ENCODE peak calls at places on chromosome 7, in eight cellular contexts. E is lower lobe of right lung, X is GM23338, W is mammary epithelial cell, A is psoas muscle, T is left ventricle myocardium inferior, D is body of pancreas, S is GM23248. F is an unnamed sample. For H3K27me3, the result is how much of the 10 kb centered on the place peaks cover.

GRCh38 chr7:83672157-83672556 is 23.2 kb upstream of the SEMA3E start:
- DNase-seq in E (no peak), X (peak), W (no peak), A (no peak), T (no peak), D (no peak), S (no peak), F (peak)

GRCh38 chr7:130292682-130293257 is at the start of gene CPA4:
- DNase-seq in E (no peak), X (no peak), W (peak), A (peak), T (no peak), D (no peak), S (peak), F (peak)

GRCh38 chr7:137579913-137580640 is 236.5 kb upstream of the PTN start:
- DNase-seq in E (no peak), X (no peak), W (peak), A (no peak), T (no peak), D (no peak), S (peak), F (peak)

GRCh38 chr7:23742051-23742450 is 32.0 kb downstream of the STK31 start:
- DNase-seq in E (no peak), X (no peak), W (peak), A (no peak), T (no peak), D (no peak), S (no peak), F (no peak)

GRCh38 chr7:115145512-115145911 is 223.6 kb downstream of the MDFIC start:
- DNase-seq in E (no peak), X (no peak), W (peak), A (no peak), T (no peak), D (no peak), S (peak), F (no peak)

GRCh38 chr7:25805027-25805687 is 346.8 kb upstream of the NFE2L3 start:
- DNase-seq in E (no peak), X (no peak), W (peak), A (no peak), T (no peak), D (peak), S (peak), F (peak)

GRCh38 chr7:132424277-132424676 is 152.0 kb downstream of the PLXNA4 start:
- DNase-seq in E (no peak), X (no peak), W (no peak), A (no peak), T (no peak), D (no peak), S (no peak), F (no peak)

GRCh38 chr7:98283887-98284222 is 2.4 kb downstream of the BRI3 start:
- DNase-seq in E (peak), X (no peak), W (no peak), A (no peak), T (no peak), D (no peak), S (peak), F (no peak)

GRCh38 chr7:87339373-87339897 is 6.0 kb upstream of the CROT start:
- DNase-seq in E (no peak), X (no peak), W (no peak), A (no peak), T (no peak), D (no peak), S (no peak), F (no peak)

GRCh38 chr7:142927085-142927745 is 6.3 kb downstream of the TRPV5 start:
- DNase-seq in E (no peak), X (no peak), W (no peak), A (no peak), T (no peak), D (no peak), S (no peak), F (no peak)

GRCh38 chr7:5692112-5692844 is 89.2 kb downstream of the RNF216 start:
- DNase-seq in E (no peak), X (no peak), W (peak), A (peak), T (peak), D (peak), S (peak), F (peak)

GRCh38 chr7:63925262-63925625 is 73.4 kb upstream of the ZNF722 start:
- DNase-seq in E (no peak), X (no peak), W (no peak), A (no peak), T (no peak), D (peak), S (peak), F (no peak)

GRCh38 chr7:63927261-63927660 is 71.4 kb upstream of the ZNF722 start:
- DNase-seq in E (no peak), X (no peak), W (no peak), A (no peak), T (no peak), D (no peak), S (no peak), F (no peak)

GRCh38 chr7:63931057-63931600 is 67.5 kb upstream of the ZNF722 start:
- DNase-seq in E (no peak), X (no peak), W (no peak), A (no peak), T (no peak), D (no peak), S (no peak), F (no peak)

GRCh38 chr7:63925626-63926460 is 72.8 kb upstream of the ZNF722 start:
- DNase-seq in E (peak), X (no peak), W (peak), A (peak), T (peak), D (peak), S (peak), F (no peak)
- H3K4me3 ChIP-seq in E (peak), X (no peak), W (no peak), A (peak), T (peak), D (peak), S (peak), F (no peak)

DNA sequence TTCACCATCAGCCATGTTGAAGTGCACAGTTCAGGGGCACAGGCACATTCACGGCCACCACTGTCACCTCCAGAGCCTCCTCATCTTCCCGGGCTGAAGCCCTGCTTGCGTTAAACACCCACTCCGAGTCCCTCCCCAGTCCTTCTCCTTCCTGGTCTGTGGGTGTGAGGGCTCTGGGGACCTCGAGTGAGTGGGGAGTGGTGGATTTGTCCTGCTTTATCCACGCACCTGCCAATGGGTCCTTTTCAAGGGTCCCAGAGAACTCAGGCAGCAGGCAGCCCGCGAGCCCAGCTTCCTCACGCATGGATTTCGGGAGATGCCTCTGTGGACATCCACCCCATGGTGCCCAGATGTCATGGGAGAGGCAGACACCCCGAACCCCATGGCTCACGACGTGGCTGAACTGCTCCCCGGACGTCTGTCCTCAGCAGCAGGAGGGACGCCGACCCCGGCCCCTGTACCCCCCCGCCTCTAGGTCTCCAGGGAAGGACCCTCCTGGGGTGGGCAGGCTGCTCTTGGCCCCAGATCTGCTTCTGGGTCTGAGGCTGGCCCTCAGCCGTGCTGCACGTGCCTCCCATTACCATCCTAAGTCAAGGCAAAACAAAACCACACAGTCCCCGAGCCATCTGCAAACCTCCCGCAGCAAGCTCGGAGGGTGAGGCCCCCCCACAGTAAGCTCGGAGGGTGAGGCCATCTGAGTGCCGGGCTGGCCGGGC is 8.9 kb downstream of the CYP2W1 start:
- DNase-seq in E (no peak), X (no peak), W (no peak), A (no peak), T (no peak), D (no peak), S (peak), F (no peak)
- H3K27me3 ChIP-seq in E (under half), X (under half), W (under half), A (under half), T (under half), D (under half), S (under half), F (under half)

DNA sequence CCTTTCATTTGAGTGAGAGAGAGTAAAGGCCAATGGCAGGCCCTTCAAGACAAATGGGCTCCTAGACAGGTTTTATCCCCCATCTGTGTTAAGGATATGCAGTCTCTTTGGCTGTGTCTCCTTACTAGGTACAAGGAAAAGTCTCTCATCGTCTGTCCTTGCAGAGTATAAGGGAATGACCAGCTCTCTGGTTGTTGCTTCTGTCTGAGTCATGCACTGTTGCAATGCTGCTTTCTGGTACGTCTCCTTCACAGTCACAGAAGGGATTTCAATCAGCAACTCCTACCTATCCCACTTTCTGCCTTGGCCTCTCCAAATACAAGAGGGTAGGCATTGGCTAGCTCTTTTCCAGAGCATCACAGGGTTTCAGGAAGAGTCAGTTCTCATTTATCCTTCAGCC is 48.1 kb downstream of the CTTNBP2 start:
- DNase-seq in E (no peak), X (no peak), W (peak), A (no peak), T (no peak), D (no peak), S (peak), F (no peak)
- H3K27ac ChIP-seq in E (no peak), X (no peak), W (no peak), A (no peak), T (no peak), D (no peak), S (no peak), F (no peak)

DNA sequence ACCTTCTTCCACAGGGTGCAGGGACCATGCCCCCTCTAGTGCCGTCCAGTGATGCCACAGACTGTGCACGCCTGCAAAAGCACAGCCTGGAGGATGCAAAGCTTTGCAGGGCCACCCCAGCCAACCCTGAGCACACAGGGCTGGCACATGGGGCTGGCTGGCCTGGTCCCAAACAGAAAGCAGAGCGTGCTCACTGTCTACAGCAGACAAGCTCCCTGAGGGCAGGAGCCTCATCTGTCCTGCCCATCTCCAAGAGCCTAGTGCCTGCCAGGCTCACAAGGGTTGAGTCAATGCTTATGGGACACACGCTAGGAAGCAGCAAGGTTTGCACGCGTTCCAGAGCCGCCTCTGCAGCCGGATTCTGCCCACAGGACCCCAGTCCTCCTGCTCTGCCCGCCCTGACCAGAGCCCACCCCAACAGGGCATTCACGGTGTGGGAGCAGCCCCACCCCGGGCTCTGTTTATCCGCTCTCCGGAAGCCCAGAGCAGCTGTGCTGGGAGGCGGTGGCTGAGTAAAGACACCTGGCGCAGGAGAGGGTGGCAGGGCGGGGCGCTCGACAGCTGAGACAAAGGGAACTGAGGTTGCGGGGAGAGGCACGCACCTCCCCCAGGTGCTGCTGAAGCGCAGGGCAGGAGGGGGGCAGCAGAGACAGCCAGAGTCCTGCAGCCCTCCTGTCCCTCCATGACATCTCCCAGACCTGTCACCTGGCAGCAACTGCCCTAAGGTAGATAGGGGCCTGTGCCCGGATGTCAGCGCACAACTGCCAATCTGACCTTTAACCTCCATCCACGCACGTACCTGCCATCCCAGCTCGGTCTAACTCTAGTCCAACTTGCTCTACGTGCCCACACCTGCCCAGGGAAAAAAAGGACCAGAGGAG is 4.3 kb downstream of the KCNH2 start:
- DNase-seq in E (no peak), X (peak), W (no peak), A (no peak), T (no peak), D (no peak), S (no peak), F (no peak)
- H3K4me3 ChIP-seq in E (peak), X (peak), W (no peak), A (no peak), T (peak), D (no peak), S (no peak), F (no peak)

GRCh38 chr7:153887756-153888591 is 164.2 kb upstream of the DPP6 start:
- DNase-seq in E (peak), X (no peak), W (no peak), A (no peak), T (no peak), D (no peak), S (no peak), F (no peak)
- H3K27me3 ChIP-seq in E (under half), X (under half), W (under half), A (under half), T (half or more), D (under half), S (under half), F (under half)